ENCODE peak calls at places on chromosomes 4 and X, in four cellular contexts. R is CD8-positive, alpha-beta T cell; X is pancreas; H is kidney. P is an unnamed sample.

GRCh38 chr4:42501624-42502401 is 104.5 kb downstream of the SHISA3 start:
- DNase-seq in X (no peak), R (no peak), H (no peak), P (no peak)

GRCh38 chr4:104591505-104591904 is 96.8 kb upstream of the CXXC4 start:
- DNase-seq in R (no peak), H (peak), X (no peak), P (no peak)

GRCh38 chr4:52861879-52862604 is at the start of gene RASL11B:
- DNase-seq in R (peak), H (peak), X (peak), P (peak)

GRCh38 chr4:152308925-152309324 is 227.0 kb downstream of the FBXW7 start:
- DNase-seq in H (no peak), R (no peak), X (no peak), P (no peak)

GRCh38 chr4:47221721-47222120 is 190.4 kb downstream of the GABRB1 start:
- DNase-seq in R (no peak), X (no peak), H (no peak), P (no peak)

GRCh38 chr4:177301127-177301639 is 8.5 kb upstream of the NEIL3 start:
- DNase-seq in X (no peak), H (no peak), R (no peak), P (no peak)

GRCh38 chr4:80963051-80963450 is 67.5 kb upstream of the BMP3 start:
- DNase-seq in X (no peak), H (no peak), R (no peak), P (no peak)

GRCh38 chrX:70007946-70008345 is 41.8 kb downstream of the AWAT2 start:
- DNase-seq in R (no peak), H (no peak), X (no peak), P (no peak)

GRCh38 chr4:139014391-139015268 is 951 bp upstream of the NOCT start:
- DNase-seq in R (no peak), X (no peak), H (no peak), P (peak)

GRCh38 chr4:39357002-39357401 is 9.2 kb downstream of the RFC1 start:
- DNase-seq in R (no peak), H (no peak), X (no peak), P (no peak)

GRCh38 chr4:39353478-39354177 is 12.5 kb downstream of the RFC1 start:
- DNase-seq in X (no peak), R (no peak), H (no peak), P (no peak)

GRCh38 chr4:39349326-39349725 is 16.8 kb downstream of the RFC1 start:
- DNase-seq in R (no peak), H (no peak), X (no peak), P (no peak)

GRCh38 chr4:39348371-39349265 is 17.5 kb downstream of the RFC1 start:
- DNase-seq in X (no peak), H (no peak), R (no peak), P (no peak)

GRCh38 chr4:39354178-39354503 is 12.0 kb downstream of the RFC1 start:
- DNase-seq in R (no peak), H (no peak), X (no peak), P (no peak)
- H3K27ac ChIP-seq in R (peak), H (peak), X (peak), P (no peak)

GRCh38 chrX:47879447-47879846 is 42.7 kb downstream of the ZNF81 start:
- DNase-seq in R (no peak), X (no peak), H (no peak), P (no peak)
- H3K4me3 ChIP-seq in R (no peak), X (no peak), H (no peak), P (no peak)

GRCh38 chr4:38155589-38156294 is 195.5 kb downstream of the PTTG2 start:
- DNase-seq in R (no peak), X (no peak), H (no peak), P (no peak)
- H3K27ac ChIP-seq in R (no peak), X (peak), H (no peak), P (no peak)

DNA sequence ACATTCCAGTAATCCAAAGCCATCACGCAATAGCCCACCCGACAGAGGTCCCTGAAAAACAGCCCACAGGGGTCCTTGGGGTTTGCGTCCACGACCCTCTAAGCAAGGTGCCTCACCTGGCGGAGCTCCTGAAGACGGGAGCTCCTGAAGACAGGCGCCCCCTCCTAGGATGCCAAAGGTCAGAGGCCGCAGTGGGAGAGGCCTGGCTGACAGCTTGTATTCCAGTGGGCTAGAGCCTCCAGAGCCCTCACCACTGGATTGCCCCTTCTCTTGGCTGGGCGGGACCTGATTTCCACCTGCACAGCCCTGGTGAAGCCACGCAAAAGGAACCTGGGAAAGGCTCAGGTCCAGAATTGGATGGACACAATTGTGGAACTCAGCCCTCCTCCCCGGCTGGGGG is 29.7 kb upstream of the WFS1 start:
- DNase-seq in R (no peak), H (peak), X (peak), P (no peak)
- H3K4me3 ChIP-seq in R (no peak), H (no peak), X (no peak), P (no peak)

P was measured in lung.